ENCODE peak calls at places on chromosomes 16 and 17, in seven cellular contexts. R is right atrium auricular region, Z is Peyer's patch, F is spleen, Q is neural progenitor cell, I is tibial artery, B is heart left ventricle. J is an unnamed sample.

GRCh38 chr17:67546578-67547527 is 169.8 kb downstream of the PITPNC1 start:
- DNase-seq in B (peak; percentile 59), Z (peak; percentile 63), F (peak; percentile 78), I (no peak), Q (no peak), R (peak; percentile 70), J (no peak)

GRCh38 chr16:11824362-11824761 is 27.0 kb downstream of the RSL1D1 start:
- DNase-seq in F (peak; percentile 79), Z (peak; percentile 77), B (peak; percentile 18), R (peak; percentile 75), Q (no peak), I (peak; percentile 76), J (no peak)

GRCh38 chr16:51638338-51639135 is 487.5 kb upstream of the SALL1 start:
- DNase-seq in Q (no peak), F (no peak), R (no peak), I (no peak), Z (no peak), B (no peak), J (no peak)

GRCh38 chr17:55814377-55814776 is 63.5 kb downstream of the PCTP start:
- DNase-seq in I (no peak), Z (no peak), F (no peak), R (no peak), B (peak; percentile 41), Q (no peak), J (no peak)

GRCh38 chr17:59219370-59219769 is 941 bp upstream of the GDPD1 start:
- DNase-seq in F (no peak), I (no peak), R (no peak), Q (no peak), Z (no peak), B (no peak), J (no peak)

GRCh38 chr17:1705004-1705403 is 5.2 kb downstream of the TLCD2 start:
- DNase-seq in F (no peak), I (no peak), Q (no peak), B (no peak), Z (no peak), R (no peak), J (no peak)

GRCh38 chr17:61422869-61423268 is 23.2 kb downstream of the TBX2 start:
- DNase-seq in Q (no peak), F (no peak), I (no peak), R (no peak), Z (no peak), B (no peak), J (no peak)

GRCh38 chr16:18832021-18832420 is 30.7 kb upstream of the ARL6IP1 start:
- DNase-seq in R (no peak), F (no peak), I (no peak), Z (no peak), B (no peak), Q (peak; percentile 80), J (no peak)

GRCh38 chr16:72658888-72659717 is 388.8 kb downstream of the ZFHX3 start:
- DNase-seq in Q (no peak), R (no peak), Z (no peak), F (no peak), B (no peak), I (no peak), J (no peak)

GRCh38 chr16:57012353-57012752 is 23.0 kb downstream of the NLRC5 start:
- DNase-seq in I (no peak), R (no peak), Q (peak; percentile 40), F (no peak), B (no peak), Z (no peak), J (no peak)

GRCh38 chr16:13856398-13856797 is 63.6 kb upstream of the ERCC4 start:
- DNase-seq in Q (no peak), F (no peak), Z (no peak), I (no peak), R (no peak), B (no peak), J (no peak)

GRCh38 chr16:60107467-60107866 is 1373.4 kb upstream of the GOT2 start:
- DNase-seq in R (no peak), Q (no peak), Z (no peak), B (peak; percentile 22), F (no peak), I (no peak), J (no peak)

GRCh38 chr17:50259484-50260324 is 14.6 kb upstream of the TMEM92 start:
- DNase-seq in Z (peak; percentile 25), B (no peak), Q (no peak), R (peak; percentile 56), I (peak; percentile 62), F (peak; percentile 45), J (no peak)

GRCh38 chr16:19555938-19556778 is 655 bp downstream of the VPS35L start:
- DNase-seq in Q (peak; percentile 88), B (no peak), F (no peak), Z (no peak), R (no peak), I (no peak), J (no peak)

GRCh38 chr16:68259421-68259820 is 4.9 kb upstream of the SLC7A6 start:
- DNase-seq in R (no peak), Q (no peak), I (no peak), B (no peak), Z (no peak), F (no peak), J (no peak)

GRCh38 chr16:68259007-68259406 is 5.3 kb upstream of the SLC7A6 start:
- DNase-seq in Z (no peak), R (no peak), Q (no peak), I (no peak), F (no peak), B (no peak), J (no peak)

GRCh38 chr16:68257906-68258800 is 6.2 kb upstream of the SLC7A6 start:
- DNase-seq in B (no peak), F (no peak), Z (peak; percentile 79), I (peak; percentile 89), Q (no peak), R (no peak), J (no peak)

GRCh38 chr16:68255712-68256111 is 8.6 kb upstream of the SLC7A6 start:
- DNase-seq in B (no peak), R (no peak), Q (no peak), I (no peak), Z (no peak), F (no peak), J (no peak)

DNA sequence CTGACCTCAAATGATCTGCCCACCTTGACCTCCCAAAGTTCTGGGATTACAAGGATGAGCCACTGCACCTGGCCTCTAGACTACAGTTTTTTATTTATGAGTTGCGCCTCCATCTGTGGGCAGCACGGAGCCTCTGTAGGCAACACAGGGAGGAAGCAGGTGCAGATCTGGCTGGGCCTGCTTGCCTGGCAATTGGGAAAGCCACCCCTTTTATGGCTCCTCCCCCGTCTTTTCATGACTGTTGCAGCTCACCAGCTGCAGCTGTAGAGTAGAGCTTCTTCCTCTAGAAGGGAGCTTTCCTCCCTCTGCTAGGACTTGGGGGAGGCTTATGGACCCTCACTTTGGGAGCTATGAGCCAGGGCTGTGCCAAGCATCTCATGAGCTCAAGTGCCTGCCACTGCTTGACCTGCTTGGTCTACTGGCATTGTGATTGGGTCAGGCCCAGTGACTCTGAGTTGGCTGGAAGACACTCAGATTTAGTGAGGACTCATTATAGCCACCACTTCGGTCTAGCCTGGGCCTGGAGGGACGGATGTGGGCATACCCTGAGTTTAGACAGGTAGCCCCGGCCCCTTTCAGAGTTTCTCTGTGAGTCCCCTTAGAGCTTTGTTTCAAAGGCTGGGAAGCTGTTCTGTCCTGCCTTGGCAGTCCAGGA is 6.9 kb upstream of the SLC7A6 start:
- DNase-seq in I (no peak), R (no peak), Z (peak; percentile 77), B (no peak), Q (no peak), F (no peak), J (no peak)
- H3K27ac ChIP-seq in I (peak overlapping the region; percentile 77), R (peak overlapping the region; percentile 80), Z (peak overlapping the region; percentile 64), B (peak overlapping the region; percentile 65), Q (no peak overlapping the region), F (no peak overlapping the region), J (peak overlapping the region; percentile 70)

DNA sequence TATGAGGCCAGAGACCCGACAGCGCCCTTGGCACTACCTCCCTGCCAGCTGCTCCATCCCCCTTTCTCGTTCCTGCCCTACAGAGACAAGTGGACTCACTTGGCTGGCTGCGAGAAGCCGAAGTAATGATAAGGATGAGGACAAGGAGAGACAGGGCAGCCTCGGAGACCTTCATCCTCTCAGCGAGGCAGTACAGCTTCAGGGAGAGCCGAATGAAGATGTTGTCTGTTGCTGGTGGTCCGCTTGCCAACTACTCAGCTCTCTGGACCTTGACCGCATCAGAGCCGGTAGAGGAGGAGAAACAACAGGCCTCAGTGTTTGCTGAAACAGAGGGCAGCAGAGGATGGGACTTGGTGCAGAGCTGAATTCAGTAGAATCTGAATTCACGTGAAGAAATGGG is at the start of gene CCL16:
- DNase-seq in I (no peak), B (no peak), R (no peak), F (no peak), Q (no peak), Z (no peak), J (no peak)
- TF ChIP-seq CTCF in I (no peak), B (no peak), R (no peak), F (no peak), Q (no peak), Z (no peak), J (no peak)

GRCh38 chr17:48996696-48997102 is 486 bp upstream of the IGF2BP1 start:
- DNase-seq in Z (no peak), B (no peak), F (no peak), R (no peak), Q (no peak), I (no peak), J (no peak)

GRCh38 chr17:48995332-48995870 is 1.8 kb upstream of the IGF2BP1 start:
- DNase-seq in Q (peak; percentile 85), I (no peak), Z (no peak), B (no peak), F (no peak), R (peak; percentile 26), J (no peak)

GRCh38 chr17:48995871-48996695 is 1.1 kb upstream of the IGF2BP1 start:
- DNase-seq in B (no peak), I (no peak), Z (no peak), R (peak; percentile 43), F (no peak), Q (peak; percentile 97), J (no peak)

GRCh38 chr17:48993305-48993704 is 3.9 kb upstream of the IGF2BP1 start:
- DNase-seq in F (no peak), I (no peak), Q (no peak), R (no peak), B (no peak), Z (no peak), J (no peak)

DNA sequence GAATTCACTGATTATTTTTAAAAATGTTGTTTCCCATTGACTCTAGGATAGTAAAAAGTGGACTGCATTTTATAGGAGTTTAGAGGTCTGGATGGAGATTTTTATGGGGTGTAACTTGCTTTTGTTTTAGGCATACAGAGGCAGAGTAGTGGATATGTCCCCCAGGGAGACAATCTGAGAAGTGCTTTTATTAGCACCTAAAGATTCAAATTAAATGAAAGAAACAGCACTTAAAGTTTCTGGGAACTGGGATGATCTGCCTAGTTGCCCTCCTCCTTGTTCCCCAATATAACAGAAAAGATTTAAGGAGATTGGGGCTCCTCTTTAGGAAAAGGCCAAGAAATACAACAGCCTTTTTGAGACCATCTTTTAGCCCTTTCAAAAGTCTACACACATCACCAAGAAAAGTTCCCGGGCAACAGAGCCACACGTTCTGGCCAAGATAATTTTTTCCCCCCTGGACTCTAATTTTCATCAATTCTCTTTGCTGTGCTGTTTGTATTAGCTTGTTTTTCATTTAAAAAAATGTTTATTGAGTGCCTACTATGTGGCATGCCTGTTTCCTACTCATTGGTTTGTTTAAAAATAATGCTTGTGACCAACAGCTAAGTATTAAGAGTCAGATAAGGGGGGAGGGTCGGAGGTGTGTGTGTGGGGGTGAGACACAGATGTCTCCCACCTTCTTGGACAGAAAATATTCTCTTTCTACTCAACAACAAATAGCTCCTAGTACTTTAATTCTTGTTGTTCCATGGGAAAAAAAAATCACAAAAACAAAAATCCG is 2.4 kb upstream of the IGF2BP1 start:
- DNase-seq in Z (no peak), F (no peak), I (no peak), R (peak; percentile 7), B (no peak), Q (no peak), J (no peak)
- H3K4me3 ChIP-seq in Z (no peak overlapping the region), F (no peak overlapping the region), I (no peak overlapping the region), R (no peak overlapping the region), B (no peak overlapping the region), Q (peak overlapping the region; percentile 97), J (no peak overlapping the region)

GRCh38 chr16:54923055-54923473 is 7.6 kb upstream of the IRX5 start:
- DNase-seq in B (no peak), I (no peak), Q (no peak), R (no peak), Z (no peak), F (peak; percentile 39), J (no peak)
- H3K27ac ChIP-seq in B (peak overlapping the region; percentile 44), I (peak overlapping the region; percentile 38), Q (no peak overlapping the region), R (no peak overlapping the region), Z (no peak overlapping the region), F (no peak overlapping the region), J (no peak overlapping the region)

J was measured in AG04450.